ENCODE peak calls at places on chromosomes 16 and 17, in eight cellular contexts. L is activated naive CD4-positive, alpha-beta T cell treated with anti-CD3 and anti-CD28 coated beads for 36 hours; G is fibroblast of lung; S is NCI-H524; O is upper lobe of right lung; B is effector CD4-positive, alpha-beta T cell; C is left lung; K is HTR-8/SVneo. Y is an unnamed sample.

GRCh38 chr17:3603870-3604259 is 5.3 kb downstream of the TRPV1 start:
- DNase-seq in L (no peak), G (no peak), S (no peak), O (no peak), B (no peak), C (no peak), K (no peak), Y (no peak)

GRCh38 chr16:64469351-64469750 is 652.5 kb downstream of the CDH11 start:
- DNase-seq in L (no peak), G (no peak), S (no peak), O (no peak), B (no peak), C (no peak), K (no peak), Y (no peak)

GRCh38 chr16:89920723-89921122 is 2.1 kb downstream of the MC1R start:
- DNase-seq in L (no peak), G (peak), S (no peak), O (no peak), B (no peak), C (no peak), K (no peak), Y (no peak)

GRCh38 chr17:17680477-17681186 is 626 bp upstream of the RAI1 start:
- DNase-seq in L (no peak), G (no peak), S (no peak), O (no peak), B (no peak), C (no peak), K (no peak), Y (no peak)

GRCh38 chr16:87806608-87807546 is 41.1 kb upstream of the KLHDC4 start:
- DNase-seq in L (peak), G (peak), S (peak), O (peak), B (no peak), C (peak), K (peak), Y (no peak)

GRCh38 chr16:79261461-79261860 is 339.1 kb downstream of the MAF start:
- DNase-seq in L (peak), G (no peak), S (peak), O (peak), B (peak), C (peak), K (no peak), Y (no peak)

GRCh38 chr17:79288950-79289349 is 214.3 kb downstream of the ENGASE start:
- DNase-seq in L (no peak), G (no peak), S (no peak), O (no peak), B (no peak), C (no peak), K (no peak), Y (no peak)

GRCh38 chr16:27113341-27113841 is 46.7 kb downstream of the C16orf82 start:
- DNase-seq in L (no peak), G (no peak), S (no peak), O (no peak), B (no peak), C (no peak), K (no peak), Y (no peak)

GRCh38 chr17:39069114-39069756 is 82.2 kb downstream of the PLXDC1 start:
- DNase-seq in L (peak), G (peak), S (peak), O (no peak), B (no peak), C (no peak), K (peak), Y (no peak)

GRCh38 chr16:28090646-28091377 is 27.3 kb upstream of the GSG1L start:
- DNase-seq in L (no peak), G (peak), S (peak), O (no peak), B (no peak), C (no peak), K (no peak), Y (no peak)

GRCh38 chr16:67551972-67552371 is 10.4 kb upstream of the CTCF start:
- DNase-seq in L (no peak), G (no peak), S (no peak), O (no peak), B (no peak), C (no peak), K (no peak), Y (no peak)

GRCh38 chr16:67727521-67728485 is 8.7 kb upstream of the GFOD2 start:
- DNase-seq in L (no peak), G (no peak), S (no peak), O (peak), B (no peak), C (peak), K (no peak), Y (no peak)

GRCh38 chr16:23482778-23483177 is 27.5 kb downstream of the GGA2 start:
- DNase-seq in L (no peak), G (no peak), S (no peak), O (no peak), B (peak), C (no peak), K (no peak), Y (no peak)

GRCh38 chr17:31693433-31694210 is 165.4 kb downstream of the COPRS start:
- DNase-seq in L (no peak), G (no peak), S (no peak), O (no peak), B (no peak), C (no peak), K (no peak), Y (no peak)

Y was measured in KG1.